ENCODE peak calls at places on chromosomes 1 and 21, in five cellular contexts. B is HepG2; R is heart right ventricle; A is prostate gland; P is CD8-positive, alpha-beta memory T cell. S is an unnamed sample. For H3K4me1, the result is how much of the 10 kb centered on the place peaks cover.

GRCh38 chr1:7533006-7533405 is 238.1 kb upstream of the VAMP3 start:
- DNase-seq in R (no peak), A (no peak), P (no peak), B (no peak), S (no peak)

GRCh38 chr1:231200417-231201031 is 38.7 kb downstream of the TRIM67 start:
- DNase-seq in P (no peak), B (no peak), R (no peak), A (no peak), S (no peak)

GRCh38 chr1:145782166-145783099 is 41.5 kb downstream of the RNF115 start:
- DNase-seq in R (no peak), A (no peak), P (no peak), B (peak), S (no peak)

GRCh38 chr1:39927538-39927937 is 25.8 kb upstream of the MYCL start:
- DNase-seq in B (no peak), R (no peak), A (no peak), P (no peak), S (no peak)

GRCh38 chr1:34128186-34128889 is 36.7 kb downstream of the CSMD2 start:
- DNase-seq in R (no peak), A (no peak), P (no peak), B (no peak), S (no peak)

GRCh38 chr1:245929224-245929623 is 577.9 kb downstream of the SMYD3 start:
- DNase-seq in R (no peak), A (no peak), B (no peak), P (no peak), S (no peak)

GRCh38 chr1:73947009-73947408 is 251.0 kb downstream of the LRRIQ3 start:
- DNase-seq in B (peak), A (no peak), P (no peak), R (no peak), S (no peak)

GRCh38 chr1:48793863-48794262 is 17.2 kb upstream of the BEND5 start:
- DNase-seq in R (no peak), P (no peak), A (no peak), B (no peak), S (no peak)

GRCh38 chr1:93519196-93519825 is 71.4 kb downstream of the FNBP1L start:
- DNase-seq in B (no peak), P (no peak), R (no peak), A (no peak), S (no peak)

GRCh38 chr1:165234149-165234548 is 122.4 kb downstream of the LMX1A start:
- DNase-seq in R (no peak), A (no peak), B (no peak), P (no peak), S (no peak)

GRCh38 chr1:44040856-44041255 is 9.6 kb upstream of the SLC6A9 start:
- DNase-seq in A (no peak), B (no peak), R (no peak), P (no peak), S (no peak)

GRCh38 chr1:163201906-163202305 is 810 bp downstream of the RGS5 start:
- DNase-seq in B (no peak), R (no peak), P (no peak), A (no peak), S (no peak)

GRCh38 chr1:205913451-205914204 is 29.6 kb downstream of the SLC26A9 start:
- DNase-seq in A (peak), P (no peak), R (peak), B (no peak), S (no peak)

GRCh38 chr1:7588457-7588827 is 182.7 kb upstream of the VAMP3 start:
- DNase-seq in B (no peak), P (no peak), A (no peak), R (no peak), S (no peak)

GRCh38 chr1:206824327-206824726 is 41.1 kb upstream of the IL20 start:
- DNase-seq in B (no peak), P (no peak), A (no peak), R (no peak), S (no peak)

GRCh38 chr21:33205476-33205875 is 24.3 kb upstream of the IFNAR2 start:
- DNase-seq in B (no peak), A (no peak), P (no peak), R (no peak), S (no peak)

GRCh38 chr1:30285461-30286050 is 437.8 kb downstream of the MATN1 start:
- DNase-seq in A (no peak), P (no peak), R (no peak), B (no peak), S (no peak)
- H3K4me1 ChIP-seq in A (under half), P (under half), R (under half), B (under half), S (under half)

DNA sequence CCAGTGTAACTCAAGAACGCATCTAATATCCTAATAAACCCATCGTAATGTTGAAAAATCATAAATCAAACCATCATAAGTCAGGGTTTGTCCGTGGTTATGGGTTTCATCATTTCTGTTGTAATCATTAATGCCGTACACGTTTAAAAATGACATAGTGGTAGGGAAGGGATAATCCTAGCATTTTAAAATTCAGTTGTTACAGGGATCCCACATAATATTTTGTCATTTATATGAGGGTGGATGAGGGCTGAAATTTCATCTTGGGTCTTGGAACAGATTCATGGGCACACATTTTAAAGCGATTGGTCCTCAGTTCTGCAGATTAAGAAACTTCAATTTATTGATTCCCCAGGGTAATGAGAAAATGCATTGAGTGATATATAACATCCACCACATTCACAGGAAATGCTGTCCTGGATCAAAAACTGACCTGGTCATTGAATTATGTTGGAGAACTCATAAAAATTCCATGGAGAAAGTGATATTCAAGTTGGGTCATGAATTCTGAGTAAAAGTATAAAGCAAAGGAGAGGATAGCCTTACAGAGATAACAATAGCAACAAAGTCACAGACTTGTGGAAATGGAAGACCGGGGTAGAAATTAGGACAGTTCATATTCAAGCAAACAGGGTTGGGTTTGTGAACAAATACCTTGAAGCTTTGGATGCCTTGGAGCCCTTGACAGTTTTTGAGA is 1527.3 kb upstream of the TPTE start:
- DNase-seq in R (no peak), P (no peak), B (peak), A (no peak), S (no peak)
- H3K4me3 ChIP-seq in R (no peak), P (no peak), B (no peak), A (no peak), S (no peak)

DNA sequence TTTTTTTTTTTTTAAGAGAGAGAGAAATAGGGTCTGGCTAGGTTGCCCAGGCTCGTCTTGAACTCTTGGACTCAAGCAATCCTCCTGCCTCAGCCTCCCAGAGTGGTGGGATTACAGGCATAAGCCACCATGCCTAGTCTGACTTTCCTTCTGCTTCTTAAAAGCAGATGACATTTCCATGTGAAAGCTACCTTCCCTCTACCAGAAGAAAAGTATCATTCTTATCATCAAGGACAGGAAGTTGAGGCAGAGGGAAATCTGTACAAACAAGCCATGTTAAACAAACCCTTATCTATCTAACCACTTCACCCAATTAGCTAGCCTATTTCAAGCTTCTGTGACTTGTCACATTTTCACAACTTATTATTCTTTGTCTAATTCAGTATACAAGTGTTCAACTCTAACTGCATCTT is 54.8 kb downstream of the SAMSN1 start:
- DNase-seq in A (no peak), P (no peak), B (no peak), R (no peak), S (no peak)
- H3K4me1 ChIP-seq in A (under half), P (under half), B (under half), R (under half), S (under half)

GRCh38 chr1:178094752-178095645 is 1.1 kb downstream of the RASAL2 start:
- DNase-seq in B (no peak), A (no peak), P (no peak), R (no peak), S (no peak)

GRCh38 chr1:178093150-178093957 is 550 bp upstream of the RASAL2 start:
- DNase-seq in B (peak), R (peak), P (no peak), A (peak), S (peak)

GRCh38 chr1:178091986-178092745 is 1.7 kb upstream of the RASAL2 start:
- DNase-seq in R (no peak), P (no peak), B (peak), A (no peak), S (no peak)

GRCh38 chr1:178096421-178096820 is 2.5 kb downstream of the RASAL2 start:
- DNase-seq in B (no peak), P (no peak), R (no peak), A (no peak), S (no peak)

DNA sequence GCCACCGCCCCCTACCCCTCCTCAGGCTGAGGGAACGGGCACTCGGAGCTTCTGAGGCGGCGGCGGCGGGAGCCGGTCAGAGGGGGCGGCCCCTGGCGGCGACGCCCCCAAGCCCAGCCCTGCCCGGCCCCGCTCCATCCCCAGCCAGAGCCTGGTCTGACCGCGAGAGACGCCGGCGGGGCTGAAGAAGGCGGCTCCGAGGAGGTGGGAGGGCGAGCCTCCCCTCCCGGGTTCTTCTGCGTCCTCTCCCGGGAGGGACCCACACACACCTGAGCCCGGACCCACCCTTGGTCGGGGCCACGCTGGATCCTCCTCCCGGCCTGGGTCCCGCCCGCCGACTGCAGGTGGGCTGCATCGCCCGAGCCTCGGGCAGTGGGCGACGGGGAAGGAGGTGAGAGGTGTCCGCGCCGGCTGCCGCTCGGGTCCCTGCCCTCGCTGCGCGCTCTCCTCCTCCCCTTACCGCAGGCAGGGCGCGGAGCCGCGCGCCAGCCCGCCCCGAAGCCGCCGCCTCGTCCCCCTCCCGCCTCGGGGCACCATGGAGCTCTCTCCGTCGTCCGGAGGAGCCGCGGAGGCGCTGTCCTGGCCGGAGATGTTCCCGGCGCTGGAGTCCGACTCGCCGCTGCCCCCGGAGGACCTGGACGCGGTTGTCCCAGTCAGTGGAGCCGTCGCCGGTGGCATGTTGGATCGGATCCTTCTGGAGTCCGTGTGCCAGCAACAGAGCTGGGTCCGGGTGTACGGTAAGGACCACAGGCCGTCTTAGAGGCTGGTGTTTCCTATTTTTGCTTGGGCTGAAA is at the start of gene RASAL2:
- DNase-seq in R (peak), P (no peak), B (peak), A (peak), S (peak)
- H3K4me3 ChIP-seq in R (peak), P (no peak), B (peak), A (peak), S (peak)

DNA sequence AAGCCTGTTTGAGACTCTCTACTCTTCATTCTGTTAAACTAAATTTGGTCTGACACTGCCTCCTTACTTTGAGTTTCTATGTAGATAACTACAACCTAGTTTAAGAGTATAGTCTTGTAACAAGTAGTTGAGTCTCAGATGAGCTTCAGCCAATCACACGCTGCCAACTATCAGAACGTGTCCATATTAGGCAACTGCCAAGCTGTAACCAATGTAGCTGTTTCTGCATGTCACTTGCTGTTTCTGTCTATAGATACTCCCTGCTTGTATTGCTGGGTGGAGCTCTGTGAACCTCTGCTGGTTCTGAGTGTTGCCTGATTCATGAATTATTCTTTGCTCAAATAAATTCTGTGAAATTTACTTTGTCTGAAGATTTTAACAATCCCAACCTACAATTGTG is 452.6 kb upstream of the NR5A2 start:
- DNase-seq in B (no peak), R (no peak), P (no peak), A (no peak), S (peak)
- H3K4me1 ChIP-seq in B (under half), R (under half), P (under half), A (under half), S (under half)

GRCh38 chr1:24318988-24319863 is at the start of gene GRHL3:
- DNase-seq in B (no peak), R (no peak), A (peak), P (peak), S (peak)
- H3K4me3 ChIP-seq in B (no peak), R (no peak), A (peak), P (no peak), S (no peak)

DNA sequence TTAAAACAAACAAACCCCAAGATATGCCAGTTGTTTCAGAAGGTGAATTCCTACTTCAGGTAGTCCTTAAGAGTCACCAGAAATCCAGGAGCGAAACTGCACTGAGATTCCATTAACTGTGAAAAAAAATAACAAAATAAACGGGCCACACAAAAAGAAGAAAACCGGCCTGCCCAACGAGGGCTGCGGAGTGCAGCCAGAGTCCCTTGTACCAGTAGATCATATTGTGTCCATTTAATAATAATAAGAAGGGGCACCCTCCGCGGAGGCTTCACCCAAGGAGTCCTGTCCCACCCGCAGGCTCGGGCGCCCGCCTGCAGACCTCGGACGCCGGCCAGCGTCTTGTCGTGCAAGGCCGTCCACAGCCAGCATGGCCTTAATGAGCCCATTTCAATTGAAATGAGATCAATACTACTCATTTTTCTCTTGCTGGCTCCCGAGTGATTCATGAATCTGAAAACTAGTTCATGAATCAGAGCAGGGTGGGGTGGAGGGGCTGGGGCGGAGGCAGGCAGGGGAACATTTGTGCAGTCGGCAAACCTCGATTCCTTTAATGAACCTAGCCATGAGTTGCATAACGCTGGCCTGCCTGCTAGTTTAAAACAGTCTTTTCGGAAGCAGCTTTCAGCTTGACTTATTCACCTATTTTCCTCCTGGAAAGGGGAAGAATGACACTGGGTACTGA is 113.1 kb upstream of the IRF2BP2 start:
- DNase-seq in B (peak), P (no peak), R (peak), A (peak), S (peak)
- H3K4me1 ChIP-seq in B (half or more), P (half or more), R (half or more), A (under half), S (half or more)

GRCh38 chr1:182671779-182672486 is 12.5 kb downstream of the RGS8 start:
- DNase-seq in P (no peak), A (no peak), R (no peak), B (no peak), S (no peak)
- H3K4me3 ChIP-seq in P (no peak), A (no peak), R (no peak), B (no peak), S (no peak)

S was measured in mucosa of descending colon.